ENCODE peak calls at places on chromosomes 12 and 14, in nine cellular contexts. One of them, this sample, is unnamed.

GRCh38 chr12:126588586-126589249 is 1523.5 kb downstream of the AACS start:
- DNase-seq in neural progenitor cell: no peak
- DNase-seq in HL-60: no peak
- DNase-seq in fibroblast of mammary gland: peak
- DNase-seq in AG09309: peak
- DNase-seq in ovary: no peak
- DNase-seq in thoracic aorta: no peak
- DNase-seq in epithelial cell of esophagus: no peak
- DNase-seq in heart left ventricle: no peak
- DNase-seq in this sample: no peak

GRCh38 chr14:74589291-74589879 is 22.7 kb downstream of the LTBP2 start:
- DNase-seq in neural progenitor cell: no peak
- DNase-seq in HL-60: no peak
- DNase-seq in fibroblast of mammary gland: no peak
- DNase-seq in AG09309: no peak
- DNase-seq in ovary: no peak
- DNase-seq in thoracic aorta: no peak
- DNase-seq in epithelial cell of esophagus: peak
- DNase-seq in heart left ventricle: peak
- DNase-seq in this sample: no peak

GRCh38 chr12:41992692-41993215 is 151.9 kb downstream of the GXYLT1 start:
- DNase-seq in neural progenitor cell: no peak
- DNase-seq in HL-60: no peak
- DNase-seq in fibroblast of mammary gland: no peak
- DNase-seq in AG09309: no peak
- DNase-seq in ovary: no peak
- DNase-seq in thoracic aorta: no peak
- DNase-seq in epithelial cell of esophagus: no peak
- DNase-seq in heart left ventricle: no peak
- DNase-seq in this sample: no peak

GRCh38 chr14:35369701-35370191 is 34.8 kb downstream of the NFKBIA start:
- DNase-seq in neural progenitor cell: no peak
- DNase-seq in HL-60: no peak
- DNase-seq in fibroblast of mammary gland: peak
- DNase-seq in AG09309: no peak
- DNase-seq in ovary: no peak
- DNase-seq in thoracic aorta: no peak
- DNase-seq in epithelial cell of esophagus: peak
- DNase-seq in heart left ventricle: no peak
- DNase-seq in this sample: no peak

GRCh38 chr12:94263011-94263786 is 114.8 kb downstream of the PLXNC1 start:
- DNase-seq in neural progenitor cell: no peak
- DNase-seq in HL-60: no peak
- DNase-seq in fibroblast of mammary gland: no peak
- DNase-seq in AG09309: no peak
- DNase-seq in ovary: peak
- DNase-seq in thoracic aorta: no peak
- DNase-seq in epithelial cell of esophagus: no peak
- DNase-seq in heart left ventricle: peak
- DNase-seq in this sample: no peak

GRCh38 chr14:50854521-50854920 is 17.3 kb upstream of the ABHD12B start:
- DNase-seq in neural progenitor cell: no peak
- DNase-seq in HL-60: peak
- DNase-seq in fibroblast of mammary gland: no peak
- DNase-seq in AG09309: no peak
- DNase-seq in ovary: no peak
- DNase-seq in thoracic aorta: no peak
- DNase-seq in epithelial cell of esophagus: no peak
- DNase-seq in heart left ventricle: no peak
- DNase-seq in this sample: no peak

GRCh38 chr14:104085032-104085888 is at the start of gene ASPG:
- DNase-seq in neural progenitor cell: peak
- DNase-seq in HL-60: no peak
- DNase-seq in fibroblast of mammary gland: no peak
- DNase-seq in AG09309: no peak
- DNase-seq in ovary: peak
- DNase-seq in thoracic aorta: no peak
- DNase-seq in epithelial cell of esophagus: no peak
- DNase-seq in heart left ventricle: peak
- DNase-seq in this sample: no peak

GRCh38 chr12:104669851-104670337 is 213.1 kb downstream of the CHST11 start:
- DNase-seq in neural progenitor cell: no peak
- DNase-seq in HL-60: peak
- DNase-seq in fibroblast of mammary gland: peak
- DNase-seq in AG09309: no peak
- DNase-seq in ovary: peak
- DNase-seq in thoracic aorta: no peak
- DNase-seq in epithelial cell of esophagus: peak
- DNase-seq in heart left ventricle: peak
- DNase-seq in this sample: peak

GRCh38 chr12:66688836-66689439 is 10.1 kb upstream of the GRIP1 start:
- DNase-seq in neural progenitor cell: peak
- DNase-seq in HL-60: no peak
- DNase-seq in fibroblast of mammary gland: peak
- DNase-seq in AG09309: no peak
- DNase-seq in ovary: no peak
- DNase-seq in thoracic aorta: no peak
- DNase-seq in epithelial cell of esophagus: peak
- DNase-seq in heart left ventricle: peak
- DNase-seq in this sample: peak

GRCh38 chr12:12704593-12705230 is 8.7 kb upstream of the GPR19 start:
- DNase-seq in neural progenitor cell: peak
- DNase-seq in HL-60: peak
- DNase-seq in fibroblast of mammary gland: peak
- DNase-seq in AG09309: peak
- DNase-seq in ovary: peak
- DNase-seq in thoracic aorta: no peak
- DNase-seq in epithelial cell of esophagus: peak
- DNase-seq in heart left ventricle: peak
- DNase-seq in this sample: peak

GRCh38 chr12:43893670-43894069 is 57.8 kb downstream of the TMEM117 start:
- DNase-seq in neural progenitor cell: no peak
- DNase-seq in HL-60: no peak
- DNase-seq in fibroblast of mammary gland: peak
- DNase-seq in AG09309: no peak
- DNase-seq in ovary: no peak
- DNase-seq in thoracic aorta: no peak
- DNase-seq in epithelial cell of esophagus: peak
- DNase-seq in heart left ventricle: no peak
- DNase-seq in this sample: no peak

GRCh38 chr14:91047174-91047753 is 13.2 kb downstream of the RPS6KA5 start:
- DNase-seq in neural progenitor cell: no peak
- DNase-seq in HL-60: no peak
- DNase-seq in fibroblast of mammary gland: no peak
- DNase-seq in AG09309: no peak
- DNase-seq in ovary: no peak
- DNase-seq in thoracic aorta: no peak
- DNase-seq in epithelial cell of esophagus: peak
- DNase-seq in heart left ventricle: no peak
- DNase-seq in this sample: no peak

GRCh38 chr12:62135553-62136200 is 124.5 kb upstream of the USP15 start:
- DNase-seq in neural progenitor cell: no peak
- DNase-seq in HL-60: no peak
- DNase-seq in fibroblast of mammary gland: peak
- DNase-seq in AG09309: no peak
- DNase-seq in ovary: no peak
- DNase-seq in thoracic aorta: no peak
- DNase-seq in epithelial cell of esophagus: peak
- DNase-seq in heart left ventricle: no peak
- DNase-seq in this sample: no peak

GRCh38 chr12:62131153-62131552 is 129.1 kb upstream of the USP15 start:
- DNase-seq in neural progenitor cell: no peak
- DNase-seq in HL-60: no peak
- DNase-seq in fibroblast of mammary gland: no peak
- DNase-seq in AG09309: no peak
- DNase-seq in ovary: no peak
- DNase-seq in thoracic aorta: no peak
- DNase-seq in epithelial cell of esophagus: no peak
- DNase-seq in heart left ventricle: no peak
- DNase-seq in this sample: no peak

GRCh38 chr12:62128186-62128965 is 131.8 kb upstream of the USP15 start:
- DNase-seq in neural progenitor cell: no peak
- DNase-seq in HL-60: no peak
- DNase-seq in fibroblast of mammary gland: no peak
- DNase-seq in AG09309: no peak
- DNase-seq in ovary: no peak
- DNase-seq in thoracic aorta: no peak
- DNase-seq in epithelial cell of esophagus: peak
- DNase-seq in heart left ventricle: no peak
- DNase-seq in this sample: peak

GRCh38 chr12:62130400-62130799 is 129.8 kb upstream of the USP15 start:
- DNase-seq in neural progenitor cell: no peak
- DNase-seq in HL-60: no peak
- DNase-seq in fibroblast of mammary gland: no peak
- DNase-seq in AG09309: no peak
- DNase-seq in ovary: no peak
- DNase-seq in thoracic aorta: no peak
- DNase-seq in epithelial cell of esophagus: no peak
- DNase-seq in heart left ventricle: no peak
- DNase-seq in this sample: no peak

GRCh38 chr12:62133440-62133839 is 126.8 kb upstream of the USP15 start:
- DNase-seq in neural progenitor cell: no peak
- DNase-seq in HL-60: no peak
- DNase-seq in fibroblast of mammary gland: no peak
- DNase-seq in AG09309: no peak
- DNase-seq in ovary: no peak
- DNase-seq in thoracic aorta: no peak
- DNase-seq in epithelial cell of esophagus: no peak
- DNase-seq in heart left ventricle: no peak
- DNase-seq in this sample: no peak
- TF ChIP-seq CTCF in neural progenitor cell: no peak
- TF ChIP-seq CTCF in HL-60: no peak
- TF ChIP-seq CTCF in fibroblast of mammary gland: no peak
- TF ChIP-seq CTCF in AG09309: no peak
- TF ChIP-seq CTCF in ovary: no peak
- TF ChIP-seq CTCF in thoracic aorta: no peak
- TF ChIP-seq CTCF in epithelial cell of esophagus: no peak
- TF ChIP-seq CTCF in heart left ventricle: no peak
- TF ChIP-seq CTCF in this sample: no peak

DNA sequence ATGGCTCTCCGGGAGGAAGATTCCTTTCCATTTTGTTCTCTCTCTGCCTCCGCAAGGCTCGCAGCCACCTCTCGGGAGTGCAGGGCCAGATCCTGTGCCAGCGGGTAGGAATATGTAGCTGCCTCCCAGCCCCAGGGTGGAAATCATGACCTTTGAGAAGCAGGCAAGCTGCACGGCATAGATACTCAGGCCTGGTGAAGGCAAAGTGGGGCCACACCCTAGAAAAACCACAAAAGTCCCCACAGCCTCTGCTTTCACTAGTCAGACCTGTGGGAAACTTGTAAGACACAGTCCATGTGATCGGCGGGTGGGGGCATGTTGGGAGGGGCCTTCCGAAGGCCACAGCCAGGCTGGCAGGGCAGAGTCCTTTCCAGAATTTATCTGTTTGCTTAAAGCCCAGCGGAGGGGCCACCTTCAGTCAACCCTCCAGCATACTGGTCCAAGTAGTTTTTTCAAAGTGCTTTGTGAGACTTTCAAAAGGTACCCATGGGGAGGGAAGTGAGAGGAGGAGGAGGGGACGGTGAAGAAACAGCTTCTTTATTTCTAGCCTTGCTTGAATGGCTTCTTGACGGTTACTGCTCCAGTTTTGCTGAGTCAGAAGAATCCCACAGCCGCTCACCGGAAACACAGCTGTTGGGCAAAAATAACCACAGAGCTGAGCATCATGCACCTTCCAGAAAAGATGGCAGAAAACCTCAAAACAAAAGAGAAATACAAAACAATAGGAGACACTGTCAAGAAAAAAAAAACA is at the start of gene MAP1LC3B2:
- DNase-seq in neural progenitor cell: peak
- DNase-seq in HL-60: peak
- DNase-seq in fibroblast of mammary gland: peak
- DNase-seq in AG09309: no peak
- DNase-seq in ovary: peak
- DNase-seq in thoracic aorta: no peak
- DNase-seq in epithelial cell of esophagus: peak
- DNase-seq in heart left ventricle: peak
- DNase-seq in this sample: peak
- H3K4me3 ChIP-seq in neural progenitor cell: no peak
- H3K4me3 ChIP-seq in HL-60: peak
- H3K4me3 ChIP-seq in fibroblast of mammary gland: no peak
- H3K4me3 ChIP-seq in AG09309: no peak
- H3K4me3 ChIP-seq in ovary: no peak
- H3K4me3 ChIP-seq in thoracic aorta: no peak
- H3K4me3 ChIP-seq in epithelial cell of esophagus: peak
- H3K4me3 ChIP-seq in heart left ventricle: no peak
- H3K4me3 ChIP-seq in this sample: no peak

GRCh38 chr12:2959508-2960431 is 573 bp downstream of the TEAD4 start:
- DNase-seq in neural progenitor cell: peak
- DNase-seq in HL-60: no peak
- DNase-seq in fibroblast of mammary gland: peak
- DNase-seq in AG09309: no peak
- DNase-seq in ovary: peak
- DNase-seq in thoracic aorta: no peak
- DNase-seq in epithelial cell of esophagus: peak
- DNase-seq in heart left ventricle: peak
- DNase-seq in this sample: peak
- TF ChIP-seq CTCF in neural progenitor cell: peak
- TF ChIP-seq CTCF in HL-60: no peak
- TF ChIP-seq CTCF in fibroblast of mammary gland: no peak
- TF ChIP-seq CTCF in AG09309: no peak
- TF ChIP-seq CTCF in ovary: no peak
- TF ChIP-seq CTCF in thoracic aorta: no peak
- TF ChIP-seq CTCF in epithelial cell of esophagus: no peak
- TF ChIP-seq CTCF in heart left ventricle: no peak
- TF ChIP-seq CTCF in this sample: no peak

DNA sequence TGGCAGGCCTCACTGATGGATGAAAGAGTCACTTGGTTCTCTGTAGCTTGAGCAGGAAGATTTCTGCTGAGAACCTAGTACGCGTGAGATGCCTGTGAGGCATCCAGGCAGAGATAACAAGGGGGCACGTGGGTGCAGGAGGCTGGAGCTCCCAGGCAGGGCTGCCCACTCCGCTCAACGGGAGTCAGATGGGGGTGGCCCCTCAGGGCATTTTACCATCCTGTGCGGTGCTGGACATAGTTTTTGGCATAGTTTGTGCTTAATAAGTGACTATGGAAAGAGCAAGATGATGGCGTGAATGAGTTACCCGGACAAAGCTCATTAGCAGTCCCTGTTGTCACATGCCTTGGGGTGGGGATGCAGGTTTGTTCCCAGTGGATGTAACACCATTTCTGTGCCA is 182.8 kb downstream of the TSPAN9 start:
- DNase-seq in neural progenitor cell: no peak
- DNase-seq in HL-60: no peak
- DNase-seq in fibroblast of mammary gland: no peak
- DNase-seq in AG09309: no peak
- DNase-seq in ovary: no peak
- DNase-seq in thoracic aorta: no peak
- DNase-seq in epithelial cell of esophagus: no peak
- DNase-seq in heart left ventricle: no peak
- DNase-seq in this sample: no peak
- H3K4me3 ChIP-seq in neural progenitor cell: no peak
- H3K4me3 ChIP-seq in HL-60: no peak
- H3K4me3 ChIP-seq in fibroblast of mammary gland: no peak
- H3K4me3 ChIP-seq in AG09309: no peak
- H3K4me3 ChIP-seq in ovary: no peak
- H3K4me3 ChIP-seq in thoracic aorta: no peak
- H3K4me3 ChIP-seq in epithelial cell of esophagus: no peak
- H3K4me3 ChIP-seq in heart left ventricle: no peak
- H3K4me3 ChIP-seq in this sample: no peak

This sample was measured in fibroblast of villous mesenchyme.